ENCODE peak calls at places on chromosomes 16 and 17, in ten cellular contexts. F, L, Z, R, P, W, E, X, T and D are unnamed samples.

GRCh38 chr17:37744961-37745800 is at the start of gene HNF1B:
- DNase-seq in P (no peak), X (peak; percentile 78), Z (no peak), F (no peak), E (no peak), L (no peak), T (no peak), R (no peak), W (no peak), D (no peak)

GRCh38 chr17:46722662-46723285 is 95.7 kb downstream of the WNT3 start:
- DNase-seq in E (no peak), R (no peak), X (no peak), L (no peak), W (no peak), P (no peak), Z (no peak), F (no peak), T (no peak), D (peak; percentile 21)

GRCh38 chr16:27676807-27677206 is 126.9 kb downstream of the KATNIP start:
- DNase-seq in T (no peak), W (no peak), F (no peak), P (no peak), E (no peak), L (no peak), R (no peak), X (no peak), Z (no peak), D (no peak)

GRCh38 chr17:55458977-55459376 is 37.3 kb upstream of the MMD start:
- DNase-seq in Z (no peak), F (no peak), T (no peak), E (no peak), P (no peak), R (no peak), L (no peak), X (no peak), W (no peak), D (no peak)

GRCh38 chr16:48123104-48123788 is 32.5 kb downstream of the ABCC12 start:
- DNase-seq in L (no peak), X (no peak), E (no peak), R (no peak), Z (no peak), T (no peak), F (peak; percentile 94), P (no peak), W (no peak), D (peak; percentile 82)

GRCh38 chr17:67390646-67391480 is 13.8 kb downstream of the PITPNC1 start:
- DNase-seq in P (peak; percentile 49), F (peak; percentile 74), R (no peak), E (no peak), W (no peak), L (peak; percentile 69), X (peak; percentile 39), T (peak; percentile 16), Z (peak; percentile 37), D (peak; percentile 83)

GRCh38 chr17:59827721-59828477 is 64.8 kb downstream of the TUBD1 start:
- DNase-seq in X (no peak), Z (no peak), W (no peak), L (no peak), E (no peak), F (no peak), P (no peak), T (no peak), R (no peak), D (no peak)

GRCh38 chr16:13902677-13903076 is 17.3 kb upstream of the ERCC4 start:
- DNase-seq in P (no peak), R (no peak), W (no peak), Z (no peak), E (no peak), L (no peak), F (no peak), X (no peak), T (no peak), D (peak; percentile 11)

GRCh38 chr16:83952587-83952939 is 477 bp upstream of the OSGIN1 start:
- DNase-seq in P (no peak), W (no peak), R (no peak), E (no peak), X (peak; percentile 54), Z (no peak), L (no peak), F (no peak), T (no peak), D (no peak)

GRCh38 chr17:73290399-73291259 is 21.2 kb downstream of the CDC42EP4 start:
- DNase-seq in R (no peak), X (no peak), P (no peak), E (no peak), Z (no peak), L (no peak), W (no peak), F (no peak), T (no peak), D (no peak)

GRCh38 chr16:19938536-19938935 is 53.9 kb upstream of the GPRC5B start:
- DNase-seq in F (no peak), X (no peak), R (no peak), P (no peak), L (no peak), W (no peak), T (no peak), E (no peak), Z (no peak), D (no peak)

GRCh38 chr16:30122621-30123160 is 329 bp downstream of the MAPK3 start:
- DNase-seq in W (no peak), L (peak; percentile 14), X (no peak), F (no peak), R (no peak), T (no peak), E (no peak), Z (no peak), P (no peak), D (no peak)

GRCh38 chr17:28327709-28328108 is 7.6 kb downstream of the IFT20 start:
- DNase-seq in P (no peak), E (peak; percentile 9), W (no peak), T (no peak), X (no peak), Z (no peak), F (no peak), L (no peak), R (no peak), D (no peak)

GRCh38 chr17:56096026-56096807 is 57.1 kb upstream of the ANKFN1 start:
- DNase-seq in W (no peak), E (no peak), X (no peak), T (no peak), L (no peak), F (no peak), Z (no peak), P (no peak), R (no peak), D (no peak)